ENCODE peak calls at places on chromosome 21, in four cellular contexts. F is endothelial cell, Y is T-helper 2 cell, R is testis. I is an unnamed sample.
A peak's percentile ranks its signal among the peaks of the same experiment; 100 is the strongest.

GRCh38 chr21:15441060-15441493 is 288.7 kb upstream of the USP25 start:
- DNase-seq in F (no peak), Y (no peak), R (no peak), I (no peak)

GRCh38 chr21:45318556-45319341 is 31.1 kb upstream of the POFUT2 start:
- DNase-seq in F (no peak), Y (no peak), R (no peak), I (no peak)

GRCh38 chr21:32094792-32095191 is 184.1 kb downstream of the MIS18A start:
- DNase-seq in F (no peak), Y (no peak), R (no peak), I (no peak)

GRCh38 chr21:27240901-27241300 is 274.0 kb upstream of the ADAMTS5 start:
- DNase-seq in F (no peak), Y (no peak), R (no peak), I (no peak)

GRCh38 chr21:36565616-36566015 is 85.7 kb upstream of the CLDN14 start:
- DNase-seq in F (no peak), Y (no peak), R (no peak), I (no peak)

GRCh38 chr21:42004406-42005199 is 5.6 kb downstream of the ZBTB21 start:
- DNase-seq in F (no peak), Y (no peak), R (no peak), I (no peak)

GRCh38 chr21:25426580-25426979 is 180.7 kb downstream of the MRPL39 start:
- DNase-seq in F (no peak), Y (no peak), R (no peak), I (no peak)

GRCh38 chr21:25465263-25465662 is 142.0 kb downstream of the MRPL39 start:
- DNase-seq in F (no peak), Y (no peak), R (no peak), I (no peak)

GRCh38 chr21:39961251-39961650 is 94.0 kb downstream of the PCP4 start:
- DNase-seq in F (no peak), Y (no peak), R (no peak), I (no peak)

GRCh38 chr21:15276243-15276642 is 211.4 kb upstream of the NRIP1 start:
- DNase-seq in F (no peak), Y (no peak), R (no peak), I (no peak)

GRCh38 chr21:34771512-34772028 is 102.8 kb downstream of the CLIC6 start:
- DNase-seq in F (no peak), Y (no peak), R (no peak), I (no peak)

GRCh38 chr21:43866233-43866632 is 1.2 kb downstream of the AGPAT3 start:
- DNase-seq in F (no peak), Y (no peak), R (peak; percentile 78), I (peak; percentile 39)

GRCh38 chr21:15121655-15122120 is 56.9 kb upstream of the NRIP1 start:
- DNase-seq in F (no peak), Y (no peak), R (peak; percentile 24), I (peak; percentile 12)

GRCh38 chr21:23694396-23694795 is 1912.9 kb downstream of the MRPL39 start:
- DNase-seq in F (no peak), Y (no peak), R (no peak), I (no peak)

GRCh38 chr21:35020902-35021301 is 28.2 kb downstream of the RUNX1 start:
- DNase-seq in F (no peak), Y (no peak), R (no peak), I (no peak)

GRCh38 chr21:45460011-45460565 is 55.1 kb downstream of the COL18A1 start:
- DNase-seq in F (no peak), Y (no peak), R (no peak), I (no peak)

GRCh38 chr21:35635261-35635660 is 425.1 kb downstream of the SETD4 start:
- DNase-seq in F (no peak), Y (no peak), R (no peak), I (no peak)

GRCh38 chr21:33011462-33011861 is 14.3 kb upstream of the OLIG2 start:
- DNase-seq in F (no peak), Y (no peak), R (no peak), I (no peak)

GRCh38 chr21:34614443-34614692 is 545 bp downstream of the RCAN1 start:
- DNase-seq in F (no peak), Y (no peak), R (no peak), I (no peak)

GRCh38 chr21:42607525-42608102 is 45.8 kb upstream of the PDE9A start:
- DNase-seq in F (no peak), Y (no peak), R (no peak), I (no peak)

GRCh38 chr21:37562920-37563640 is 196.5 kb downstream of the DYRK1A start:
- DNase-seq in F (peak; percentile 40), Y (no peak), R (peak; percentile 26), I (peak; percentile 57)

GRCh38 chr21:41957991-41958766 is 4.4 kb upstream of the C2CD2 start:
- DNase-seq in F (no peak), Y (no peak), R (peak; percentile 71), I (no peak)

GRCh38 chr21:29504751-29505321 is 206.1 kb downstream of the BACH1 start:
- DNase-seq in F (no peak), Y (no peak), R (no peak), I (no peak)

GRCh38 chr21:31752967-31753366 is 21.0 kb upstream of the SCAF4 start:
- DNase-seq in F (no peak), Y (no peak), R (no peak), I (no peak)

GRCh38 chr21:43808367-43808766 is 19.0 kb downstream of the RRP1 start:
- DNase-seq in F (no peak), Y (no peak), R (no peak), I (no peak)

GRCh38 chr21:42411197-42411869 is 7.6 kb downstream of the UBASH3A start:
- DNase-seq in F (no peak), Y (no peak), R (no peak), I (no peak)

GRCh38 chr21:34803792-34804440 is 135.1 kb downstream of the CLIC6 start:
- DNase-seq in F (no peak), Y (no peak), R (no peak), I (no peak)

GRCh38 chr21:44255519-44255981 is 6.1 kb downstream of the DNMT3L start:
- DNase-seq in F (no peak), Y (no peak), R (no peak), I (no peak)

GRCh38 chr21:46060596-46061061 is 37.3 kb upstream of the COL6A2 start:
- DNase-seq in F (no peak), Y (no peak), R (peak; percentile 73), I (no peak)

GRCh38 chr21:40331804-40332203 is 464.6 kb downstream of the PCP4 start:
- DNase-seq in F (no peak), Y (no peak), R (no peak), I (no peak)

GRCh38 chr21:42781150-42781980 is 98.0 kb downstream of the WDR4 start:
- DNase-seq in F (peak; percentile 47), Y (no peak), R (peak; percentile 53), I (no peak)

GRCh38 chr21:44753357-44753756 is 42.0 kb upstream of the TSPEAR start:
- DNase-seq in F (no peak), Y (no peak), R (no peak), I (no peak)

GRCh38 chr21:38945536-38946245 is 140.0 kb downstream of the ETS2 start:
- DNase-seq in F (no peak), Y (no peak), R (no peak), I (no peak)

GRCh38 chr21:40696246-40696645 is 150.7 kb downstream of the DSCAM start:
- DNase-seq in F (no peak), Y (no peak), R (no peak), I (no peak)

GRCh38 chr21:44939532-44940115 is at the start of gene SLX9:
- DNase-seq in F (peak; percentile 54), Y (peak; percentile 52), R (peak; percentile 76), I (no peak)

I was measured in substantia nigra.